ENCODE peak calls at places on chromosomes 2 and 18, in five cellular contexts. W, N, P, V and J are unnamed samples.

GRCh38 chr18:45517181-45517741 is 98.0 kb upstream of the SLC14A2 start:
- DNase-seq in V (no peak), W (peak), P (peak), N (no peak), J (peak)

GRCh38 chr2:27735263-27735904 is 36.1 kb upstream of the MRPL33 start:
- DNase-seq in V (peak), P (peak), W (peak), N (no peak), J (peak)

GRCh38 chr2:10326707-10327594 is 24.2 kb downstream of the HPCAL1 start:
- DNase-seq in P (no peak), V (no peak), W (peak), N (no peak), J (no peak)

GRCh38 chr18:27363918-27364317 is 178.8 kb upstream of the CHST9 start:
- DNase-seq in W (no peak), P (peak), V (peak), N (no peak), J (no peak)

GRCh38 chr2:14569294-14569693 is 63.2 kb upstream of the LRATD1 start:
- DNase-seq in V (no peak), N (no peak), W (no peak), P (no peak), J (no peak)

GRCh38 chr2:160063266-160063665 is 851 bp upstream of the PLA2R1 start:
- DNase-seq in N (no peak), V (peak), W (no peak), P (peak), J (no peak)

GRCh38 chr18:8760984-8761383 is 55.6 kb downstream of the MTCL1 start:
- DNase-seq in N (no peak), P (no peak), V (no peak), W (no peak), J (no peak)

GRCh38 chr2:20652673-20653575 is 2.0 kb upstream of the HS1BP3 start:
- DNase-seq in W (no peak), N (no peak), V (no peak), P (no peak), J (no peak)

GRCh38 chr2:145692971-145693478 is 1173.1 kb upstream of the ZEB2 start:
- DNase-seq in V (no peak), W (peak), N (no peak), P (peak), J (no peak)

GRCh38 chr18:59470627-59471121 is 111.6 kb upstream of the LMAN1 start:
- DNase-seq in N (no peak), V (no peak), P (no peak), W (no peak), J (no peak)

GRCh38 chr18:31610841-31611240 is 19.2 kb downstream of the TTR start:
- DNase-seq in P (peak), N (peak), V (peak), W (no peak), J (peak)

GRCh38 chr18:35141567-35142269 is 99.1 kb upstream of the ZNF397 start:
- DNase-seq in V (no peak), P (no peak), N (no peak), W (no peak), J (no peak)
- H3K4me2 ChIP-seq in V (no peak), P (no peak), N (no peak), W (no peak), J (no peak)

GRCh38 chr2:120346034-120346666 is at the start of gene INHBB:
- DNase-seq in W (no peak), P (peak), V (peak), N (no peak), J (peak)
- TF ChIP-seq EZH2 in W (no peak), P (no peak), V (no peak), N (no peak), J (peak)

GRCh38 chr2:227161947-227162346 is 2.1 kb downstream of the COL4A4 start:
- DNase-seq in V (no peak), W (no peak), N (no peak), P (peak), J (no peak)
- H3K4me2 ChIP-seq in V (no peak), W (no peak), N (no peak), P (no peak), J (no peak)

GRCh38 chr18:21241224-21242131 is 554 bp upstream of the GREB1L start:
- DNase-seq in P (peak), W (no peak), V (peak), N (no peak), J (peak)
- TF ChIP-seq EZH2 in P (no peak), W (peak), V (peak), N (no peak), J (no peak)

DNA sequence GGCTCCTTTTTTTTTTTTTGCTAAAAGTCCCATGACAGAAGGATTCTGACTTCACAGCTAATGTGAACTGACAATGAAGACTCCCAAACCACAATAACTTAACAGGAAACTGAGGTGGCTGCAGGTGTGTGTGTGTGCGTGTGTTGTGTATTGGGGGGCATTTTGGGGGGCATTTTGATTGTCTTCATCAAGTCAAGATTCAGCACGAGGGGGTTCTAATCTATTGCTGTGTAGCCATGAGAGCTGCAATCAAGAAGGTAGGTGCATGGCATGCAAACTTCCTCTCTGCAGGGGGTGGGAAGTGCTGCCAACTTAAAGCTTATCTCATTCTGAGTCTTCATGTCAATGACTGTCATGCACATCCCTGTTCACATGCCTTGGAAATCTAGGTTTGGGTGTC is 25.2 kb downstream of the SPRED2 start:
- DNase-seq in V (no peak), P (no peak), W (no peak), N (no peak), J (no peak)
- H3K4me2 ChIP-seq in V (no peak), P (no peak), W (no peak), N (peak), J (no peak)

GRCh38 chr2:38075436-38076249 is at the start of gene CYP1B1:
- DNase-seq in P (peak), W (no peak), V (no peak), N (no peak), J (peak)

GRCh38 chr2:38074775-38075435 is 1.0 kb downstream of the CYP1B1 start:
- DNase-seq in N (no peak), V (peak), P (peak), W (peak), J (peak)

GRCh38 chr2:38076710-38077430 is 919 bp upstream of the CYP1B1 start:
- DNase-seq in N (peak), P (peak), V (peak), W (peak), J (peak)

GRCh38 chr2:38077431-38077769 is 1.4 kb upstream of the CYP1B1 start:
- DNase-seq in W (no peak), N (no peak), V (no peak), P (no peak), J (no peak)

DNA sequence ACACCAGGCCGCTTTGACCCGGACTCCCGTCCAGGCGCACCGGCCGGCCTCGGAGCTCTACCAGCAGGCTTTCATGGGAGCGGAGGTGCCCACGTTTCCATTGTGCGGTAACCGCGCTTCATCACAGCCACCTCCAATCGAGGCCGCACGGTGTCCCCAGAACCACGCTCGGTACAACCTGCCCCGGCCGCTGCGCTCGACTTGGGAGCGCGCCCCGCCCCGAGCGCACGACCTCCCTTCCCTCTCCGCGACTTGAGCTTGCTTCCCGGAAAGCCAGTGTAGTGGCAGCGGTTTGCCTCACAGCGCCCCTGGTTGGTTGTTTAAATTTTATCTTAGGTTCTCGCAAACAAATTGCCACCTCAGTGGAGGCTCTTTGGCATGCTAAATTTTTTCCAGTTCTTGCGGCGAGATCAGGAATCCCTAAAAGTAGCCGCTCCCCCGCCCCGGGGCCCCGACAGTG is 329 bp upstream of the CYP1B1 start:
- DNase-seq in W (peak), V (peak), N (peak), P (peak), J (peak)
- TF ChIP-seq EZH2 in W (no peak), V (no peak), N (no peak), P (no peak), J (no peak)